ENCODE peak calls at places on chromosomes 5 and 9, in five cellular contexts. I is HS-5; Z is CD4-positive, alpha-beta memory T cell; M is HTR-8/SVneo; N is hippocampal formation. H is an unnamed sample.

GRCh38 chr9:90807006-90807405 is 5.4 kb downstream of the SYK start:
- DNase-seq in I (no peak), Z (no peak), M (no peak), N (no peak), H (no peak)

GRCh38 chr9:3292311-3292710 is 233.5 kb downstream of the RFX3 start:
- DNase-seq in I (no peak), Z (no peak), M (no peak), N (no peak), H (no peak)

GRCh38 chr9:78123808-78124207 is 92.2 kb upstream of the GNAQ start:
- DNase-seq in I (no peak), Z (no peak), M (no peak), N (no peak), H (no peak)

GRCh38 chr9:6959275-6960000 is 201.7 kb downstream of the KDM4C start:
- DNase-seq in I (no peak), Z (no peak), M (no peak), N (no peak), H (no peak)

GRCh38 chr5:172379481-172379880 is 74.8 kb downstream of the SH3PXD2B start:
- DNase-seq in I (no peak), Z (no peak), M (no peak), N (no peak), H (no peak)

GRCh38 chr5:35036536-35036935 is 11.2 kb downstream of the AGXT2 start:
- DNase-seq in I (no peak), Z (no peak), M (no peak), N (no peak), H (no peak)

GRCh38 chr9:21605489-21605931 is 123.4 kb upstream of the IFNE start:
- DNase-seq in I (no peak), Z (no peak), M (peak), N (no peak), H (peak)

GRCh38 chr5:112338681-112339337 is 80.3 kb downstream of the EPB41L4A start:
- DNase-seq in I (no peak), Z (no peak), M (no peak), N (no peak), H (no peak)

GRCh38 chr5:62083661-62084060 is 222.3 kb upstream of the KIF2A start:
- DNase-seq in I (no peak), Z (no peak), M (no peak), N (no peak), H (no peak)

GRCh38 chr5:146052780-146053179 is 52.6 kb downstream of the PLAC8L1 start:
- DNase-seq in I (no peak), Z (no peak), M (no peak), N (no peak), H (no peak)

GRCh38 chr9:36100532-36100931 is 36.0 kb upstream of the GLIPR2 start:
- DNase-seq in I (no peak), Z (no peak), M (peak), N (no peak), H (no peak)

GRCh38 chr5:139808481-139809330 is 13.1 kb downstream of the PSD2 start:
- DNase-seq in I (no peak), Z (no peak), M (no peak), N (no peak), H (peak)

GRCh38 chr5:168714046-168714445 is 134.9 kb upstream of the PANK3 start:
- DNase-seq in I (no peak), Z (no peak), M (no peak), N (no peak), H (no peak)

GRCh38 chr5:149581931-149582768 is 852 bp downstream of the ARHGEF37 start:
- DNase-seq in I (no peak), Z (no peak), M (no peak), N (peak), H (no peak)

GRCh38 chr9:97307091-97307490 is 368 bp upstream of the CCDC180 start:
- DNase-seq in I (no peak), Z (no peak), M (no peak), N (peak), H (peak)

GRCh38 chr9:137435980-137436760 is 5.0 kb downstream of the ENTPD8 start:
- DNase-seq in I (peak), Z (no peak), M (peak), N (no peak), H (no peak)

GRCh38 chr5:139272471-139273321 is 20.8 kb upstream of the MATR3 start:
- DNase-seq in I (no peak), Z (peak), M (peak), N (no peak), H (no peak)

GRCh38 chr5:93583799-93584530 is 943 bp downstream of the NR2F1 start:
- DNase-seq in I (no peak), Z (peak), M (peak), N (peak), H (no peak)

GRCh38 chr5:139650689-139651501 is 2.7 kb downstream of the CXXC5 start:
- DNase-seq in I (no peak), Z (no peak), M (no peak), N (no peak), H (no peak)

GRCh38 chr5:33984671-33985124 is at the start of gene SLC45A2:
- DNase-seq in I (no peak), Z (no peak), M (no peak), N (no peak), H (no peak)

GRCh38 chr9:115133649-115134048 is 15.7 kb upstream of the TNC start:
- DNase-seq in I (peak), Z (no peak), M (no peak), N (no peak), H (peak)

H was measured in HFF-Myc.